ENCODE peak calls at places on chromosome 19, in five cellular contexts. H is WTC11, U is mucosa of descending colon, F is A549, B is BE2C. A is an unnamed sample.

GRCh38 chr19:53308339-53308811 is 25.2 kb upstream of the ZNF845 start:
- DNase-seq in H (peak), U (no peak), F (no peak), B (peak), A (peak)

GRCh38 chr19:54209748-54210494 is 9.3 kb downstream of the RPS9 start:
- DNase-seq in H (no peak), U (peak), F (peak), B (peak), A (no peak)

GRCh38 chr19:29442094-29442493 is 83.7 kb upstream of the VSTM2B start:
- DNase-seq in H (no peak), U (no peak), F (no peak), B (no peak), A (no peak)

GRCh38 chr19:28170066-28170465 is 1042.9 kb downstream of the UQCRFS1 start:
- DNase-seq in H (no peak), U (no peak), F (no peak), B (no peak), A (no peak)

GRCh38 chr19:55027472-55028337 is 10.4 kb downstream of the GP6 start:
- DNase-seq in H (no peak), U (no peak), F (no peak), B (no peak), A (no peak)

GRCh38 chr19:5354403-5354802 is 13.8 kb upstream of the PTPRS start:
- DNase-seq in H (peak), U (no peak), F (no peak), B (peak), A (peak)

GRCh38 chr19:49408816-49409440 is 14.3 kb downstream of the PTH2 start:
- DNase-seq in H (no peak), U (no peak), F (no peak), B (no peak), A (no peak)

GRCh38 chr19:36183455-36183741 is 31.1 kb downstream of the ZNF565 start:
- DNase-seq in H (no peak), U (no peak), F (no peak), B (no peak), A (no peak)

GRCh38 chr19:28746486-28746885 is 466.5 kb downstream of the UQCRFS1 start:
- DNase-seq in H (no peak), U (no peak), F (no peak), B (no peak), A (no peak)

GRCh38 chr19:48415869-48416268 is 22.4 kb downstream of the GRIN2D start:
- DNase-seq in H (no peak), U (no peak), F (no peak), B (no peak), A (no peak)

GRCh38 chr19:47161876-47162489 is 31.3 kb downstream of the SAE1 start:
- DNase-seq in H (no peak), U (no peak), F (no peak), B (no peak), A (no peak)

GRCh38 chr19:49887653-49888477 is 8.8 kb downstream of the IL4I1 start:
- DNase-seq in H (no peak), U (no peak), F (no peak), B (no peak), A (no peak)

GRCh38 chr19:3981736-3982681 is 3.3 kb downstream of the EEF2 start:
- DNase-seq in H (no peak), U (peak), F (no peak), B (no peak), A (no peak)

GRCh38 chr19:45667620-45668341 is at the start of gene GIPR:
- DNase-seq in H (peak), U (peak), F (peak), B (peak), A (no peak)

GRCh38 chr19:28126499-28126898 is 1086.5 kb downstream of the UQCRFS1 start:
- DNase-seq in H (no peak), U (no peak), F (no peak), B (no peak), A (no peak)

GRCh38 chr19:16527971-16528521 is 14.2 kb downstream of the CHERP start:
- DNase-seq in H (peak), U (no peak), F (no peak), B (peak), A (peak)

GRCh38 chr19:17021328-17021727 is 5.3 kb downstream of the CPAMD8 start:
- DNase-seq in H (no peak), U (no peak), F (no peak), B (no peak), A (no peak)

GRCh38 chr19:15519433-15519976 is 11.2 kb downstream of the CYP4F22 start:
- DNase-seq in H (no peak), U (no peak), F (no peak), B (no peak), A (no peak)

GRCh38 chr19:41944336-41944735 is 14.8 kb downstream of the RABAC1 start:
- DNase-seq in H (no peak), U (no peak), F (no peak), B (no peak), A (no peak)

GRCh38 chr19:23060016-23060415 is 56.8 kb upstream of the ZNF730 start:
- DNase-seq in H (no peak), U (no peak), F (no peak), B (no peak), A (no peak)

GRCh38 chr19:3234800-3235199 is 10.3 kb downstream of the CELF5 start:
- DNase-seq in H (peak), U (no peak), F (no peak), B (peak), A (peak)

GRCh38 chr19:3821857-3822364 is 35.7 kb upstream of the MATK start:
- DNase-seq in H (peak), U (peak), F (peak), B (peak), A (peak)

GRCh38 chr19:39411006-39411831 is 1.2 kb upstream of the PLEKHG2 start:
- DNase-seq in H (no peak), U (peak), F (no peak), B (no peak), A (no peak)

GRCh38 chr19:44723299-44723951 is 24.5 kb downstream of the CEACAM16 start:
- DNase-seq in H (no peak), U (no peak), F (no peak), B (no peak), A (no peak)

GRCh38 chr19:42225718-42226292 is 5.7 kb downstream of the ZNF526 start:
- DNase-seq in H (no peak), U (no peak), F (no peak), B (no peak), A (no peak)

GRCh38 chr19:49592486-49593232 is 1.7 kb downstream of the PRR12 start:
- DNase-seq in H (peak), U (peak), F (peak), B (no peak), A (no peak)

GRCh38 chr19:16013181-16013850 is 63.0 kb upstream of the TPM4 start:
- DNase-seq in H (no peak), U (no peak), F (no peak), B (no peak), A (no peak)

GRCh38 chr19:38869160-38869835 is 8.8 kb downstream of the RINL start:
- DNase-seq in H (peak), U (peak), F (no peak), B (peak), A (no peak)

GRCh38 chr19:47379398-47379938 is 30.4 kb downstream of the DHX34 start:
- DNase-seq in H (no peak), U (no peak), F (no peak), B (no peak), A (no peak)

GRCh38 chr19:16002380-16002779 is 53.6 kb downstream of the OR10H4 start:
- DNase-seq in H (no peak), U (no peak), F (no peak), B (no peak), A (no peak)

GRCh38 chr19:40805258-40805868 is 6.4 kb downstream of the EGLN2 start:
- DNase-seq in H (no peak), U (no peak), F (no peak), B (no peak), A (no peak)

GRCh38 chr19:49802836-49803528 is 10.1 kb downstream of the FUZ start:
- DNase-seq in H (peak), U (no peak), F (no peak), B (no peak), A (no peak)

GRCh38 chr19:17076539-17076919 is 952 bp downstream of the MYO9B start:
- DNase-seq in H (no peak), U (no peak), F (no peak), B (no peak), A (peak)

GRCh38 chr19:10421240-10421948 is 1.1 kb downstream of the PDE4A start:
- DNase-seq in H (no peak), U (no peak), F (no peak), B (no peak), A (no peak)
- TF ChIP-seq CTCF in H (no peak), U (no peak), F (no peak), B (no peak), A (no peak)

GRCh38 chr19:13606156-13606555 is 99.9 kb upstream of the CACNA1A start:
- DNase-seq in H (no peak), U (no peak), F (no peak), B (no peak), A (no peak)

GRCh38 chr19:13600091-13600490 is 93.8 kb upstream of the CACNA1A start:
- DNase-seq in H (no peak), U (no peak), F (no peak), B (no peak), A (no peak)

GRCh38 chr19:13610042-13610691 is 103.9 kb upstream of the CACNA1A start:
- DNase-seq in H (peak), U (no peak), F (no peak), B (no peak), A (no peak)

GRCh38 chr19:13600802-13601201 is 94.5 kb upstream of the CACNA1A start:
- DNase-seq in H (no peak), U (no peak), F (no peak), B (no peak), A (no peak)

DNA sequence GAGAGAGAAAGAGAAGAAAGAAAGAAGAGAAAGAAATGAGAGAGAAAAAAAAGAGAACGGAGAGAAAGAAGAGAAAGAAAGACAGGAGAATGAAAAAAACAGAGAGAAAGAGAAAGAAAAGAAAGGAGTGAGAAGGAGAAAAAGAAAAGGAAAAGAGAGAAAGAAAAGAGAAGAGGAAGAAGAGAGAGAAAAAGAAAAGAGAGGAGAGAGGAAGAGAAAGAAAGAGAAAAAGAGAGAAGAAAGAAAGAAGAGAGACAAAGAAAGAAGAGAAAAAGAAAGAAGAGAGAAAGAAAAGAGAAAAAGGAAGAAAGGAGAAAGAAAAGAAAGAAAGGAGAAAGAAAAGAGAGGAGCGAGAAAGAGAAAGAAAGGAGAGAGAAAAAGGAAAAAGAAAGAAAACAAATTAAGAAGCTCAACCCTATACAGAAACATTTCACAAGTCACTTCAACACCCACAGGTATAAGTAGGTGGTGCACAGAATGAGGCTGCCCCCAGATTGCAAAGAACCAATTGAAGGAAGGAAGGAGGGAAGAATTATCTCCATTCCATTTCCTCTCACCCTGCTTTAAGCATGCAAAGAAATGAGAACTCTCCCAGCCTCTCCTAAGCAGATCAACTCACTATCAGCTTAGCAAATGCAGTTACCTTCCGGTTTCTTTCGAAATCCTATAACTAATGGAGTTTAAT is 98.8 kb upstream of the CACNA1A start:
- DNase-seq in H (no peak), U (no peak), F (no peak), B (no peak), A (no peak)
- TF ChIP-seq CTCF in H (no peak), U (no peak), F (no peak), B (no peak), A (no peak)

GRCh38 chr19:8698433-8699063 is at the start of gene ACTL9:
- DNase-seq in H (no peak), U (peak), F (no peak), B (no peak), A (no peak)

GRCh38 chr19:8696993-8697392 is 1.6 kb downstream of the ACTL9 start:
- DNase-seq in H (no peak), U (no peak), F (no peak), B (no peak), A (no peak)

GRCh38 chr19:8699908-8700307 is 1.3 kb upstream of the ACTL9 start:
- DNase-seq in H (no peak), U (no peak), F (no peak), B (no peak), A (no peak)

GRCh38 chr19:8695911-8696310 is 2.7 kb downstream of the ACTL9 start:
- DNase-seq in H (no peak), U (no peak), F (no peak), B (no peak), A (no peak)

DNA sequence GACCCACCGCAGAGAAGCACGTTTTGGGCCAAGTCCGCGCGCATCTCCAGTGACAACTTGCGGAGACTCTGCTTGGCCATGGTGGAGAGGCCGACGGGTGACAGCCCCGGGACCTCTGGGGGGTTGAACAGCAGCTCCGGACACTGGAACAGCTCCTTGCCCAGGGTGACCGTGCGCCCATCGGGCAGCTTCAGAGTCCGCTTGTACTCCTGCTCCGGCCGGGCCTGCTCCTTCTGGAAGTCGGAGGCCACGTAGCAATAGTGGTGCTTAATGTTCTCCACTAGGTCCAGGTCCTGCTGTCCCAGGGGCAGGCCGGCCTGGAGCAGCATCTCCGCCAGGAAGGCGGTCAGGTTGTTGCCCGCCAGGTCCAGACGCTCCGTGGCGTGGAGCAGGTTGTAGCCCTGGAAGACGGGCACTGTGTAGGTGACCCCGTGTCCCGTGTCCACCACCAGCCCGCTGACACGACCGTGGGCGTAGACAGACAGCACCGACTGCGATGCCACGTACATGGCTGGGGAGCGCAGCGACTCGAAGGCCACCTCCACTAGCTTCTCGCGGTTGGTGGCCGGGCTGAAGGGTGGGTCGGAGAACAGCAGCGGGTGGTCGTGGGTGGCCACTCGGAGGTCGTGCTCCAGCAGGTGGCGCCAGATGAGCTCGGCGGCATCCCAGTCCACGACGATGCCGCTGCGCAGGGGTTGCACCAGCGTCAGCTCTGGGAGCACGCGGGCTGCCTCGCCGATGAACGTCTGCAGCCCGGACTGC is 743 bp downstream of the ACTL9 start:
- DNase-seq in H (peak), U (no peak), F (no peak), B (no peak), A (no peak)
- TF ChIP-seq CTCF in H (no peak), U (no peak), F (peak), B (no peak), A (no peak)

DNA sequence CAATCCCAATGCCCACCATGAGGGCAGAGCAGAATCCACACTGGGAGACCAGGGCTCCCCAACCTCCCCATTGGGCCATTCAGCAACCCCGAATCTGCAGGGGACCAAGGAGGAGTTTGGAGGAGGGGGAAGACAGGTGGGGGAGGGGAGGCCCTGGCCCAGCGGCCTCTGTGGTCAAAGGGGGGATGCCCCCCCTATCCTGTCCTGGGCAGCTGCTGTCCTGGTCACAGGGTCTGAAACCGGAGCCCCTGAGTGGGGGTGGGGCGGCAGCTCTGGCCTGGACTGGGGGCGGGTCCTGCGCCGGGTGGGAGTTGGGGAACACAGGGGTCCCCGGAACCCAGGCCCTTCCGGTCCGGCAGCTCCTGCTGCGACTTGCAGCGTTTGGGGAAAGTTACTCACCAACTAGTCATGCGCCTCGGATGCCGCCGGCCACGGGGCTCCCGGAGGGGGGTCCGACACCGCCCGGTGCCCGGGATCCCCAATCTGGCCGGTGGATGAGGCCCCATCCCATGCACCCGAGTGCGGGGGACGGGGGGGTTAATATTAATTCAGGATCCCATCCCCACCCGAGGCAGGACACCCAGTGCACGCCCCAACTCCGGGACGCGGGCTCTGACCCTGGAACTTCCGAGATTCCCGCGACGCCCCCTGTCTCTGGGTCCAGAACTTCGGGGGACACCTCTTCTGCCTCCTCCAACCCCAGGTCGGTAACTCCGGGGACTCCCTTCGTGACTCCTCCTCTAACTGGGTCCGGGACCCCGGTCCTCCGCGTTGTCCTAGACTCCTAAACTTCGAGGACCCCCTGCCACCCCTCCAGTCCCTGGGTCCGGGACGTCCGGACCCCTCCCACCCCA is 868 bp downstream of the HOMER3 start:
- DNase-seq in H (peak), U (peak), F (peak), B (no peak), A (peak)
- TF ChIP-seq CTCF in H (no peak), U (no peak), F (no peak), B (no peak), A (peak)

GRCh38 chr19:51337861-51338562 is 3.9 kb downstream of the VSIG10L start:
- DNase-seq in H (no peak), U (no peak), F (no peak), B (no peak), A (no peak)

GRCh38 chr19:51339313-51339686 is 2.6 kb downstream of the VSIG10L start:
- DNase-seq in H (no peak), U (no peak), F (peak), B (no peak), A (no peak)

GRCh38 chr19:51341066-51341465 is 873 bp downstream of the VSIG10L start:
- DNase-seq in H (no peak), U (peak), F (no peak), B (no peak), A (no peak)

GRCh38 chr19:51338563-51339312 is 3.2 kb downstream of the VSIG10L start:
- DNase-seq in H (peak), U (peak), F (peak), B (peak), A (peak)

GRCh38 chr19:51339687-51340656 is 2.0 kb downstream of the VSIG10L start:
- DNase-seq in H (peak), U (peak), F (peak), B (peak), A (peak)
- TF ChIP-seq CTCF in H (no peak), U (no peak), F (peak), B (no peak), A (peak)

GRCh38 chr19:1843646-1844394 is 4.5 kb downstream of the REXO1 start:
- DNase-seq in H (no peak), U (no peak), F (no peak), B (no peak), A (no peak)
- TF ChIP-seq CTCF in H (no peak), U (no peak), F (no peak), B (peak), A (no peak)

DNA sequence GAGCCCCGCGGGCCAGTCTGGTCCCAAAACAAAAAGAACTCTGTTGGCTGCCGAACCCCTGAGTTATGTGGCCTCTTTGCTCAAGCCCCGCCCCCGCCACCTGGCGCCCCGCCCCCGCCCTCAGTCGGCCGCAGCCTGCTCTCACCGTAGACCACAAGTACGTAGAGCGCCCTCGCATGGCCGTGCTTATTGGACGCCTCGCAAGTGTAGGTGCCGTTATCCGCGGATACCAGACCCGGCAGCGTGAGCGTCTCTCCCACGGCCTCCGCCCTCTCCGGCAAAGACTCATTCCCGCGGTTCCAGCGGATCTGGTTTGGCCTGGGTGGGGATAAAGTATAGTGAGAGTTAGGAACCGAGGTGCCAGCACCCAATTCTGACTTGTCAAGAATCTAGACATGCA is 5.5 kb upstream of the ZNF428 start:
- DNase-seq in H (peak), U (peak), F (no peak), B (no peak), A (peak)
- TF ChIP-seq CTCF in H (no peak), U (peak), F (no peak), B (no peak), A (no peak)

GRCh38 chr19:32373614-32374295 is 28.3 kb downstream of the ZNF507 start:
- DNase-seq in H (no peak), U (no peak), F (peak), B (no peak), A (no peak)
- TF ChIP-seq CTCF in H (no peak), U (no peak), F (no peak), B (no peak), A (no peak)